ENCODE peak calls at places on chromosomes 2 and 18, in four cellular contexts. One of them, this sample, is unnamed.

GRCh38 chr2:3704647-3705046 is 1.3 kb downstream of the DCDC2C start:
- DNase-seq in transverse colon: no peak
- DNase-seq in body of pancreas: no peak
- DNase-seq in astrocyte: no peak
- DNase-seq in this sample: no peak

GRCh38 chr2:178280261-178280852 is 86.0 kb downstream of the OSBPL6 start:
- DNase-seq in astrocyte: peak; percentile 41
- DNase-seq in transverse colon: no peak
- DNase-seq in body of pancreas: peak; percentile 38
- DNase-seq in this sample: peak; percentile 73

GRCh38 chr18:3037423-3037915 is 24.5 kb upstream of the LPIN2 start:
- DNase-seq in astrocyte: peak; percentile 54
- DNase-seq in body of pancreas: peak; percentile 61
- DNase-seq in transverse colon: peak; percentile 41
- DNase-seq in this sample: peak; percentile 88

GRCh38 chr2:144256996-144257707 is 262.8 kb downstream of the ZEB2 start:
- DNase-seq in body of pancreas: no peak
- DNase-seq in astrocyte: peak; percentile 66
- DNase-seq in transverse colon: no peak
- DNase-seq in this sample: peak; percentile 54

GRCh38 chr2:64950226-64951160 is 38.7 kb upstream of the SLC1A4 start:
- DNase-seq in astrocyte: peak; percentile 25
- DNase-seq in transverse colon: no peak
- DNase-seq in body of pancreas: no peak
- DNase-seq in this sample: no peak

GRCh38 chr2:58709687-58710354 is 468.7 kb upstream of the FANCL start:
- DNase-seq in body of pancreas: no peak
- DNase-seq in astrocyte: no peak
- DNase-seq in transverse colon: no peak
- DNase-seq in this sample: no peak

GRCh38 chr2:235670974-235671787 is 177.3 kb downstream of the AGAP1 start:
- DNase-seq in body of pancreas: no peak
- DNase-seq in transverse colon: no peak
- DNase-seq in astrocyte: no peak
- DNase-seq in this sample: no peak

GRCh38 chr2:120720176-120720575 is 15.5 kb upstream of the GLI2 start:
- DNase-seq in body of pancreas: no peak
- DNase-seq in astrocyte: no peak
- DNase-seq in transverse colon: no peak
- DNase-seq in this sample: no peak

GRCh38 chr18:78979682-78980278 is at the start of gene SALL3:
- DNase-seq in astrocyte: no peak
- DNase-seq in body of pancreas: no peak
- DNase-seq in transverse colon: no peak
- DNase-seq in this sample: no peak

GRCh38 chr2:133843091-133843490 is 274.8 kb upstream of the NCKAP5 start:
- DNase-seq in astrocyte: no peak
- DNase-seq in transverse colon: no peak
- DNase-seq in body of pancreas: no peak
- DNase-seq in this sample: peak; percentile 59

GRCh38 chr2:101829429-101829828 is 131.9 kb downstream of the MAP4K4 start:
- DNase-seq in body of pancreas: no peak
- DNase-seq in astrocyte: peak; percentile 61
- DNase-seq in transverse colon: no peak
- DNase-seq in this sample: peak; percentile 50

GRCh38 chr2:223519471-223519870 is 82.7 kb downstream of the SCG2 start:
- DNase-seq in body of pancreas: no peak
- DNase-seq in transverse colon: no peak
- DNase-seq in astrocyte: no peak
- DNase-seq in this sample: no peak

GRCh38 chr2:120825370-120826259 is 89.9 kb downstream of the GLI2 start:
- DNase-seq in transverse colon: peak; percentile 41
- DNase-seq in body of pancreas: no peak
- DNase-seq in astrocyte: peak; percentile 56
- DNase-seq in this sample: peak; percentile 87

GRCh38 chr2:121596221-121597080 is 52.8 kb downstream of the CLASP1 start:
- DNase-seq in transverse colon: peak; percentile 11
- DNase-seq in astrocyte: peak; percentile 26
- DNase-seq in body of pancreas: peak; percentile 23
- DNase-seq in this sample: peak; percentile 75

GRCh38 chr2:25453199-25453903 is 111.6 kb upstream of the DNMT3A start:
- DNase-seq in astrocyte: peak; percentile 23
- DNase-seq in body of pancreas: no peak
- DNase-seq in transverse colon: no peak
- DNase-seq in this sample: no peak

GRCh38 chr2:181678033-181678586 is 2.2 kb downstream of the NEUROD1 start:
- DNase-seq in body of pancreas: peak; percentile 70
- DNase-seq in transverse colon: peak; percentile 24
- DNase-seq in astrocyte: peak; percentile 73
- DNase-seq in this sample: peak; percentile 86

GRCh38 chr2:15426606-15427005 is 134.5 kb downstream of the NBAS start:
- DNase-seq in transverse colon: no peak
- DNase-seq in astrocyte: no peak
- DNase-seq in body of pancreas: no peak
- DNase-seq in this sample: no peak

GRCh38 chr2:67486041-67486796 is 89.1 kb downstream of the ETAA1 start:
- DNase-seq in transverse colon: no peak
- DNase-seq in body of pancreas: peak; percentile 78
- DNase-seq in astrocyte: peak; percentile 39
- DNase-seq in this sample: no peak

GRCh38 chr18:56148373-56148772 is 490.0 kb downstream of the TXNL1 start:
- DNase-seq in transverse colon: no peak
- DNase-seq in astrocyte: peak; percentile 84
- DNase-seq in body of pancreas: no peak
- DNase-seq in this sample: no peak

GRCh38 chr2:139872503-139872902 is 1092.3 kb upstream of the NXPH2 start:
- DNase-seq in astrocyte: no peak
- DNase-seq in transverse colon: no peak
- DNase-seq in body of pancreas: no peak
- DNase-seq in this sample: no peak

GRCh38 chr2:152847067-152847466 is 128.6 kb downstream of the ARL6IP6 start:
- DNase-seq in astrocyte: peak; percentile 83
- DNase-seq in body of pancreas: no peak
- DNase-seq in transverse colon: no peak
- DNase-seq in this sample: no peak

GRCh38 chr2:153477641-153478288 is 797 bp downstream of the RPRM start:
- DNase-seq in transverse colon: no peak
- DNase-seq in astrocyte: no peak
- DNase-seq in body of pancreas: no peak
- DNase-seq in this sample: no peak

GRCh38 chr2:84288335-84288734 is 170.7 kb downstream of the SUCLG1 start:
- DNase-seq in body of pancreas: no peak
- DNase-seq in astrocyte: no peak
- DNase-seq in transverse colon: no peak
- DNase-seq in this sample: no peak

GRCh38 chr18:55546873-55547704 is 40.9 kb downstream of the TCF4 start:
- DNase-seq in transverse colon: no peak
- DNase-seq in body of pancreas: no peak
- DNase-seq in astrocyte: peak; percentile 94
- DNase-seq in this sample: peak; percentile 66

GRCh38 chr18:57202881-57203280 is 56.0 kb downstream of the BOD1L2 start:
- DNase-seq in transverse colon: no peak
- DNase-seq in body of pancreas: no peak
- DNase-seq in astrocyte: no peak
- DNase-seq in this sample: no peak

GRCh38 chr2:235740821-235741220 is 247.0 kb downstream of the AGAP1 start:
- DNase-seq in astrocyte: no peak
- DNase-seq in transverse colon: peak; percentile 39
- DNase-seq in body of pancreas: no peak
- DNase-seq in this sample: peak; percentile 21

GRCh38 chr18:70423988-70424387 is 135.1 kb downstream of the SOCS6 start:
- DNase-seq in astrocyte: peak; percentile 66
- DNase-seq in body of pancreas: no peak
- DNase-seq in transverse colon: peak; percentile 26
- DNase-seq in this sample: no peak

GRCh38 chr18:60060578-60060977 is 160.8 kb downstream of the PMAIP1 start:
- DNase-seq in astrocyte: peak; percentile 24
- DNase-seq in transverse colon: no peak
- DNase-seq in body of pancreas: no peak
- DNase-seq in this sample: no peak

GRCh38 chr2:196322963-196323810 is 151.8 kb upstream of the STK17B start:
- DNase-seq in astrocyte: peak; percentile 69
- DNase-seq in transverse colon: no peak
- DNase-seq in body of pancreas: no peak
- DNase-seq in this sample: peak; percentile 71

GRCh38 chr2:219460424-219460926 is 25.8 kb downstream of the SPEG start:
- DNase-seq in body of pancreas: no peak
- DNase-seq in astrocyte: peak; percentile 84
- DNase-seq in transverse colon: peak; percentile 57
- DNase-seq in this sample: peak; percentile 47

GRCh38 chr2:131125195-131125757 is 20.1 kb downstream of the PLEKHB2 start:
- DNase-seq in astrocyte: no peak
- DNase-seq in body of pancreas: no peak
- DNase-seq in transverse colon: no peak
- DNase-seq in this sample: no peak

GRCh38 chr18:69109686-69110085 is 291.0 kb upstream of the DOK6 start:
- DNase-seq in transverse colon: no peak
- DNase-seq in body of pancreas: no peak
- DNase-seq in astrocyte: peak; percentile 2
- DNase-seq in this sample: peak; percentile 33

GRCh38 chr2:31812051-31812798 is 198.6 kb downstream of the MEMO1 start:
- DNase-seq in transverse colon: no peak
- DNase-seq in astrocyte: no peak
- DNase-seq in body of pancreas: no peak
- DNase-seq in this sample: peak; percentile 30

GRCh38 chr2:88919087-88919738 is 227.7 kb downstream of the RPIA start:
- DNase-seq in astrocyte: no peak
- DNase-seq in transverse colon: no peak
- DNase-seq in body of pancreas: no peak
- DNase-seq in this sample: peak; percentile 70

GRCh38 chr2:96330407-96330806 is 5.2 kb upstream of the NCAPH start:
- DNase-seq in transverse colon: no peak
- DNase-seq in astrocyte: peak; percentile 18
- DNase-seq in body of pancreas: no peak
- DNase-seq in this sample: no peak

GRCh38 chr2:48120759-48121242 is 214.5 kb upstream of the FBXO11 start:
- DNase-seq in body of pancreas: no peak
- DNase-seq in astrocyte: no peak
- DNase-seq in transverse colon: no peak
- DNase-seq in this sample: peak; percentile 23

GRCh38 chr18:1412660-1413659 is 508.3 kb downstream of the ADCYAP1 start:
- DNase-seq in transverse colon: no peak
- DNase-seq in body of pancreas: no peak
- DNase-seq in astrocyte: no peak
- DNase-seq in this sample: no peak

GRCh38 chr2:136185991-136186771 is 68.2 kb upstream of the CXCR4 start:
- DNase-seq in astrocyte: peak; percentile 8
- DNase-seq in transverse colon: no peak
- DNase-seq in body of pancreas: no peak
- DNase-seq in this sample: no peak

DNA sequence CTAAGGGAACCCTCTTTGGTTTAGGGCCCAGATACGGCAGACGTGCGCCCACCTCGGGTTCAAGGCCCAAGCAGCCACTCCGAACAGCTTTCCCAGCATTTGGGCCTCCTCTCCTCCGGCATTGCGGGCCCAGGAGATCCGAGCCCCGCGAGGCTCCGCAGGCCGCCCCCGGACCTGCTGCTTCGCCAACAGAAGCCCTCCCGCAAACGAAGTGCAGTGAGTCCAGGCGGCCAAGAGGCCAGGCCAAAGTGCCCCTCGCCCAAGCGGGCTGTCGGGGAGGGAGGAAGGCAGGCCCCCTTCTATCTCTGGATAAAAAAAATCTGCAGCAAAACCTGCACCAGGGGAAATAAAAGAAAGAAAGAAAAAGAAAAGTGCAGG is 6.0 kb downstream of the EN1 start:
- DNase-seq in transverse colon: no peak
- DNase-seq in body of pancreas: no peak
- DNase-seq in astrocyte: no peak
- DNase-seq in this sample: no peak
- H3K4me3 ChIP-seq in transverse colon: no peak overlapping the region
- H3K4me3 ChIP-seq in body of pancreas: no peak overlapping the region
- H3K4me3 ChIP-seq in astrocyte: peak overlapping the region; percentile 46
- H3K4me3 ChIP-seq in this sample: no peak overlapping the region

GRCh38 chr18:12046046-12046750 is 47.4 kb upstream of the ANKRD62 start:
- DNase-seq in astrocyte: no peak
- DNase-seq in body of pancreas: peak; percentile 36
- DNase-seq in transverse colon: no peak
- DNase-seq in this sample: no peak
- TF ChIP-seq CTCF in astrocyte: no peak
- TF ChIP-seq CTCF in body of pancreas: peak; percentile 9
- TF ChIP-seq CTCF in transverse colon: no peak
- TF ChIP-seq CTCF in this sample: no peak

GRCh38 chr18:13424377-13424776 is 205.8 kb downstream of the LDLRAD4 start:
- DNase-seq in transverse colon: no peak
- DNase-seq in body of pancreas: no peak
- DNase-seq in astrocyte: no peak
- DNase-seq in this sample: no peak
- H3K4me3 ChIP-seq in transverse colon: no peak overlapping the region
- H3K4me3 ChIP-seq in body of pancreas: no peak overlapping the region
- H3K4me3 ChIP-seq in astrocyte: no peak overlapping the region
- H3K4me3 ChIP-seq in this sample: no peak overlapping the region

GRCh38 chr2:112257575-112257974 is 2.7 kb upstream of the ZC3H8 start:
- DNase-seq in body of pancreas: no peak
- DNase-seq in astrocyte: peak; percentile 7
- DNase-seq in transverse colon: no peak
- DNase-seq in this sample: peak; percentile 26

GRCh38 chr2:112256654-112257053 is 1.8 kb upstream of the ZC3H8 start:
- DNase-seq in body of pancreas: no peak
- DNase-seq in astrocyte: no peak
- DNase-seq in transverse colon: no peak
- DNase-seq in this sample: no peak

GRCh38 chr2:112255875-112256274 is 1.0 kb upstream of the ZC3H8 start:
- DNase-seq in astrocyte: no peak
- DNase-seq in body of pancreas: no peak
- DNase-seq in transverse colon: no peak
- DNase-seq in this sample: no peak

GRCh38 chr2:112253261-112253807 is 1.5 kb downstream of the ZC3H8 start:
- DNase-seq in body of pancreas: no peak
- DNase-seq in astrocyte: no peak
- DNase-seq in transverse colon: no peak
- DNase-seq in this sample: no peak

DNA sequence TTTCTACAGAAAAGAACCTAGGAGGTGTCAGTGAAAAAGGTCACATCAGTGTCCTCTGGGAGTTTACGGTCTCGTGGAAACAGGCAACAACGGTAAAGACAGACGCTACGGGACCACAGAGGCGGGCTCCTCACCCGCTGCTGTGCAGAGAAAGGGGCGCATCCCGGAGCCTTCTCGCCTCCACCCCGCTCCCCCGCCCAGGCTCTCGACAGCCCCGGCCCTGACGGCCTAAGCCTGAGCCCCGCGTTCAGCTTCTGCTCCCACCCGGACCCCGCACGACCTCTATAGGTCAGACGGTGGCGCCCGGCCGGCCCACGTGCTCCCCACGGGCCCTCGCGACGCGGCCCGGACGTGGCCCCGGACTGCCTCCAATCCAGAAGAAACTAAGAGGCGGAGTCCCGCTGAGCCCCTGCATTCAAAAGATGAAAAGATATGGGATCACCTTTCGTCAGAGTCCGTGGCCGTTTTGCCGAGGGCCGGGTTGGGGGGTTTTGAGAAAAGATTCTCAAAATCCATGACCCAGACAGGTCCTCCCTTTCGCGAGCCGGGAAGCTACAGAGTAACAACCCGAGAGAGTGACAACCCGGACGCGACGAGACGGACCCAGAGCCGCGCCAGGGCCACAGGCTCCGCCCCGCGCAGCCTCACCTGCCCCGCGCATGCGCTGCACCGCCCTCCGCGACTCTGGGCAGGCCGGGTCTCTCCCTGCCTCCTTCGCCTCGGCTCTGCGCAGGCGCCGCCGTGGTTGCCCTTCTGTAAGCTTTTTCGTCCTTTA is at the start of gene ZC3H8:
- DNase-seq in transverse colon: peak; percentile 97
- DNase-seq in astrocyte: peak; percentile 51
- DNase-seq in body of pancreas: peak; percentile 97
- DNase-seq in this sample: peak; percentile 88
- TF ChIP-seq CTCF in transverse colon: no peak
- TF ChIP-seq CTCF in astrocyte: no peak
- TF ChIP-seq CTCF in body of pancreas: no peak
- TF ChIP-seq CTCF in this sample: no peak